ENCODE peak calls at places on chromosome 16, in six cellular contexts. V is IMR-90, I is SK-N-SH, E is GM12878, Z is A549, J is K562. Q is an unnamed sample.

GRCh38 chr16:89324056-89325010 is 106.8 kb downstream of the ZNF778 start:
- DNase-seq in Z (no peak), V (peak; percentile 92), J (no peak), I (no peak), E (peak; percentile 90), Q (no peak)

GRCh38 chr16:81485824-81486554 is 41.4 kb downstream of the CMIP start:
- DNase-seq in I (no peak), J (no peak), Z (peak; percentile 47), E (no peak), V (no peak), Q (no peak)

GRCh38 chr16:3171855-3172593 is 16.0 kb upstream of the OR1F1 start:
- DNase-seq in J (peak; percentile 83), I (peak; percentile 51), V (peak; percentile 76), E (no peak), Z (peak; percentile 82), Q (peak; percentile 67)

GRCh38 chr16:70432800-70433455 is 6.0 kb downstream of the ST3GAL2 start:
- DNase-seq in J (peak; percentile 47), E (no peak), I (peak; percentile 38), V (no peak), Z (no peak), Q (no peak)

GRCh38 chr16:89721644-89722391 is 481 bp downstream of the ZNF276 start:
- DNase-seq in I (peak; percentile 75), V (peak; percentile 34), E (no peak), Z (peak; percentile 42), J (peak; percentile 58), Q (no peak)

GRCh38 chr16:70331091-70331490 is 15.6 kb upstream of the DDX19A start:
- DNase-seq in V (no peak), J (no peak), I (no peak), Z (no peak), E (no peak), Q (no peak)

GRCh38 chr16:56265746-56266145 is 74.5 kb downstream of the GNAO1 start:
- DNase-seq in I (no peak), V (no peak), Z (no peak), J (no peak), E (no peak), Q (no peak)

GRCh38 chr16:84252214-84252613 is 12.4 kb upstream of the KCNG4 start:
- DNase-seq in I (no peak), V (no peak), Z (no peak), E (no peak), J (no peak), Q (no peak)

GRCh38 chr16:29678691-29679267 is at the start of gene QPRT:
- DNase-seq in Z (no peak), I (peak; percentile 91), J (peak; percentile 92), E (no peak), V (peak; percentile 22), Q (peak; percentile 85)

GRCh38 chr16:49112754-49113153 is 168.9 kb downstream of the CBLN1 start:
- DNase-seq in V (no peak), E (no peak), I (peak; percentile 33), Z (no peak), J (no peak), Q (no peak)

GRCh38 chr16:48501516-48502377 is 108.2 kb downstream of the N4BP1 start:
- DNase-seq in Z (no peak), V (no peak), I (no peak), J (peak; percentile 22), E (no peak), Q (no peak)

GRCh38 chr16:84724619-84725307 is 25.0 kb downstream of the USP10 start:
- DNase-seq in V (peak; percentile 44), E (no peak), J (peak; percentile 58), I (no peak), Z (no peak), Q (no peak)

GRCh38 chr16:11497851-11498289 is 88.8 kb downstream of the LITAF start:
- DNase-seq in I (no peak), J (peak; percentile 43), E (no peak), Z (no peak), V (peak; percentile 39), Q (peak; percentile 75)

GRCh38 chr16:15618392-15618791 is 24.6 kb downstream of the MARF1 start:
- DNase-seq in E (no peak), V (peak; percentile 81), J (no peak), I (no peak), Z (no peak), Q (no peak)

GRCh38 chr16:15057755-15058417 is 2.0 kb upstream of the NTAN1 start:
- DNase-seq in V (no peak), I (no peak), Z (no peak), J (no peak), E (no peak), Q (no peak)

GRCh38 chr16:77307764-77308561 is 108.8 kb downstream of the SYCE1L start:
- DNase-seq in I (no peak), Z (peak; percentile 31), E (no peak), V (peak; percentile 50), J (no peak), Q (no peak)

GRCh38 chr16:81855552-81856153 is 76.6 kb downstream of the PLCG2 start:
- DNase-seq in V (no peak), I (no peak), J (no peak), E (no peak), Z (no peak), Q (no peak)

GRCh38 chr16:89370081-89370511 is 120.3 kb downstream of the ANKRD11 start:
- DNase-seq in I (no peak), V (peak; percentile 44), J (no peak), Z (no peak), E (no peak), Q (no peak)

GRCh38 chr16:82834156-82834758 is 207.5 kb downstream of the CDH13 start:
- DNase-seq in V (peak; percentile 46), J (no peak), Z (no peak), I (no peak), E (no peak), Q (no peak)

GRCh38 chr16:67429799-67430503 is 970 bp upstream of the HSD11B2 start:
- DNase-seq in Z (no peak), V (no peak), E (no peak), I (no peak), J (no peak), Q (no peak)

GRCh38 chr16:49464877-49465504 is 91.4 kb downstream of the C16orf78 start:
- DNase-seq in I (peak; percentile 59), J (peak; percentile 34), Z (no peak), E (no peak), V (no peak), Q (no peak)

GRCh38 chr16:79163666-79164377 is 436.7 kb downstream of the MAF start:
- DNase-seq in Z (no peak), V (no peak), E (no peak), I (no peak), J (no peak), Q (no peak)
- TF ChIP-seq SMC3 in Z (no peak), V (no peak), E (no peak), I (no peak), J (no peak), Q (no peak)

GRCh38 chr16:86429663-86430062 is 80.7 kb upstream of the FOXF1 start:
- DNase-seq in E (no peak), I (no peak), J (no peak), Z (no peak), V (no peak), Q (no peak)

GRCh38 chr16:86430814-86431213 is 79.5 kb upstream of the FOXF1 start:
- DNase-seq in Z (no peak), J (no peak), I (no peak), V (peak; percentile 46), E (no peak), Q (no peak)

GRCh38 chr16:86431540-86431939 is 78.8 kb upstream of the FOXF1 start:
- DNase-seq in V (no peak), E (no peak), J (no peak), Z (no peak), I (no peak), Q (no peak)

GRCh38 chr16:86432048-86432447 is 78.3 kb upstream of the FOXF1 start:
- DNase-seq in V (no peak), Z (no peak), J (no peak), I (no peak), E (no peak), Q (no peak)

DNA sequence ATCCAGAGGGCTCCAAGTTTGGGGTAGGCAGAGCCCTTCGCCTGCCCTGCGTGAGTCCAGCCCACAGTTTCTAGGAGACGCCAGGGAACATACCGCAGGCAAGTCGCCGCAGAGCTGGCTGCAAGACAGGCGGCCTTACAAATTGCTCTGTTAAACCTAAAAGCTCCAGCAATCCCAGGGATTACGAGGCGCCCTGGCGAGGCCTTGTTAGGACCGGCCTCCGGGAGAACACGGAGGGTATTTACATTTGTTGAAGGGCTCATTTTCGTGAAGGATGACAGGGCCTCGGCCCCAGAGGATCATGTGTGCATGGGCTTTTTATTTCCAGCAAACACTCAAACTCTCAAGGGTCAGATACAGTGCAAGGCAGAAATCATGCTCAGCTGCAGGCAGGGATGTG is 77.6 kb upstream of the FOXF1 start:
- DNase-seq in Z (no peak), J (no peak), V (no peak), I (no peak), E (no peak), Q (no peak)
- TF ChIP-seq SMC3 in Z (no peak), J (no peak), V (no peak), I (no peak), E (no peak), Q (no peak)

DNA sequence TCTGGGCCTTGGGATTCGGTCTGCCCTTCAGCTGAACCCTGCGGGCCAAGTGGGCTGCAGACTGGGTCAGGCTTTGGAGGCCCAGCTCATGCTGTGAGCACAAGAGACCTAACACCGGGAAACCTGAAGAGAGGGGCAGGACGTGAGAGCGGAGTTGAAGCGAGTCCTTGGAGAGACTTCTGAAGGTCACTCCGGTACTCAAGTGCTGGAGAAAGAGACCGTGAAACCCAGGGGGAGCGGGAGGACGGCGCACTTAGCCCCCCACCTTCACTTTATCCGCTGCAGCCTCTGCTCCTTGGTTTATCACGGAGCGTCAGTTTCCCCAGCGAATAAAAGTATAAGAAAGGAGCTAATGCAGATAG is 361 bp downstream of the UQCRC2 start:
- DNase-seq in I (no peak), Z (no peak), E (no peak), V (no peak), J (no peak), Q (no peak)
- TF ChIP-seq SMC3 in I (no peak), Z (no peak), E (no peak), V (no peak), J (no peak), Q (no peak)

GRCh38 chr16:595094-595528 is 5.2 kb downstream of the RAB40C start:
- DNase-seq in J (no peak), E (no peak), V (no peak), I (no peak), Z (no peak), Q (no peak)

GRCh38 chr16:591892-592517 is 2.1 kb downstream of the RAB40C start:
- DNase-seq in J (no peak), V (no peak), I (no peak), E (no peak), Z (no peak), Q (no peak)

GRCh38 chr16:592518-593306 is 2.8 kb downstream of the RAB40C start:
- DNase-seq in E (no peak), V (no peak), J (no peak), Z (no peak), I (no peak), Q (peak; percentile 51)

GRCh38 chr16:593807-594206 is 3.9 kb downstream of the RAB40C start:
- DNase-seq in I (no peak), V (no peak), E (no peak), Z (no peak), J (no peak), Q (no peak)

DNA sequence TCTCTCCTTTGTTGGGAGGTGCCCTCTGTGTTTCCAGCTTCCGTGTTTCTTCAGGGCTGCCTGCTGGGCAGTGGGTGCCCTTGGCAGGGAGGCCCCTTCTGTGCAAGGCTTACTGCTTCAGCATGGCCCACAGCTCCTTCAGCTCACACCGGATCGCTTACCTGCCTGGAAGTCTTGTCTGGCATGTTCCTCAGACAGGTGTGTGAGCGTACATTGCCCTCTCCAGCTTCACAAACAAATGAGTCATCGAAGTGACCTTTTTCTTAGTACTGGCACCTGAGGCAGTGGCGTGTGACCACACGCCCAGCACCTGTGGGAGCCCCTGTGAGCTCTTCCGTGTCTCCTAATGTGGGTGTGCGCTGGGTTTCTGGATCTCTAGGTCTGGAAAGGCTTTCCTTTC is 3.5 kb downstream of the RAB40C start:
- DNase-seq in J (no peak), I (no peak), E (no peak), Z (no peak), V (no peak), Q (no peak)
- TF ChIP-seq SMC3 in J (no peak), I (no peak), E (no peak), Z (no peak), V (no peak), Q (no peak)

Q was measured in HepG2.